ENCODE peak calls at places on chromosomes 6 and 20, in nine cellular contexts. S, T, W, O, G, A, Q, L and X are unnamed samples. For H3K36me3, the result is how much of the 10 kb centered on the place peaks cover.

GRCh38 chr6:87756858-87757257 is 54.8 kb upstream of the AKIRIN2 start:
- DNase-seq in O (no peak), T (no peak), L (no peak), A (no peak), S (no peak), W (no peak), G (peak), Q (peak), X (no peak)

GRCh38 chr6:45415315-45415714 is 37.6 kb upstream of the SUPT3H start:
- DNase-seq in O (no peak), L (no peak), Q (no peak), W (no peak), A (no peak), S (no peak), T (no peak), G (no peak), X (no peak)

GRCh38 chr6:159577564-159577963 is 115.5 kb downstream of the SOD2 start:
- DNase-seq in G (peak), T (no peak), S (no peak), W (no peak), Q (no peak), L (no peak), A (no peak), O (no peak), X (no peak)

GRCh38 chr6:36139431-36139830 is 9.1 kb downstream of the MAPK13 start:
- DNase-seq in W (no peak), O (peak), L (no peak), A (no peak), T (no peak), S (no peak), Q (no peak), G (no peak), X (peak)

GRCh38 chr6:150053450-150053849 is 15.5 kb downstream of the ULBP3 start:
- DNase-seq in A (no peak), W (no peak), L (no peak), O (no peak), T (no peak), Q (no peak), G (no peak), S (no peak), X (no peak)

GRCh38 chr6:167532410-167533294 is 207.8 kb downstream of the TTLL2 start:
- DNase-seq in G (no peak), O (no peak), A (no peak), Q (no peak), S (no peak), T (no peak), W (no peak), L (no peak), X (peak)

GRCh38 chr6:157219201-157220200 is 103.8 kb downstream of the TMEM242 start:
- DNase-seq in L (no peak), S (no peak), W (peak), T (no peak), O (no peak), A (no peak), G (peak), Q (no peak), X (no peak)

GRCh38 chr20:21323640-21324039 is 20.5 kb downstream of the XRN2 start:
- DNase-seq in A (no peak), O (no peak), W (no peak), L (no peak), S (no peak), Q (no peak), T (no peak), G (peak), X (no peak)

GRCh38 chr6:100138346-100139022 is 144.5 kb upstream of the MCHR2 start:
- DNase-seq in T (no peak), G (no peak), Q (no peak), A (no peak), S (no peak), L (no peak), W (no peak), O (no peak), X (no peak)

GRCh38 chr6:83138118-83138722 is 54.8 kb downstream of the PGM3 start:
- DNase-seq in Q (no peak), G (no peak), A (no peak), O (no peak), W (no peak), L (no peak), S (no peak), T (no peak), X (no peak)

GRCh38 chr6:136791296-136792065 is 796 bp downstream of the MAP3K5 start:
- DNase-seq in W (peak), L (peak), O (peak), A (peak), S (peak), T (peak), G (peak), Q (peak), X (peak)

GRCh38 chr6:33949877-33950831 is 146.4 kb upstream of the MLN start:
- DNase-seq in Q (no peak), W (peak), G (no peak), T (no peak), A (no peak), S (no peak), L (no peak), O (no peak), X (no peak)

GRCh38 chr6:57313711-57314471 is 3.5 kb upstream of the PRIM2 start:
- DNase-seq in Q (no peak), A (no peak), T (peak), G (peak), O (no peak), L (no peak), W (no peak), S (no peak), X (no peak)

GRCh38 chr6:111872521-111873177 is 603 bp downstream of the FYN start:
- DNase-seq in L (no peak), S (peak), T (peak), G (no peak), A (peak), O (peak), W (peak), Q (peak), X (peak)

GRCh38 chr6:31450736-31451135 is 47.2 kb upstream of the MICB start:
- DNase-seq in G (no peak), W (no peak), S (no peak), A (no peak), Q (no peak), O (no peak), T (no peak), L (no peak), X (no peak)

GRCh38 chr6:22765015-22765414 is 195.6 kb downstream of the HDGFL1 start:
- DNase-seq in S (no peak), Q (no peak), A (no peak), G (peak), O (no peak), L (no peak), T (no peak), W (no peak), X (no peak)

GRCh38 chr6:25277857-25278256 is 1.3 kb upstream of the CARMIL1 start:
- DNase-seq in Q (no peak), W (no peak), T (no peak), G (no peak), A (no peak), S (no peak), O (no peak), L (no peak), X (no peak)
- H3K4me3 ChIP-seq in Q (no peak), W (peak), T (no peak), G (no peak), A (no peak), S (no peak), O (no peak), L (no peak), X (no peak)

GRCh38 chr20:22507240-22507961 is 77.0 kb downstream of the FOXA2 start:
- DNase-seq in A (no peak), G (no peak), Q (no peak), W (no peak), T (no peak), L (no peak), S (peak), O (no peak), X (no peak)
- H3K36me3 ChIP-seq in A (under half), G (under half), Q (under half), W (under half), T (under half), L (under half), S (under half), O (under half), X (under half)

GRCh38 chr6:137801352-137802088 is 65.5 kb upstream of the TNFAIP3 start:
- DNase-seq in W (no peak), A (no peak), O (no peak), G (no peak), T (no peak), S (no peak), L (no peak), Q (no peak), X (no peak)

GRCh38 chr6:137798261-137798660 is 68.8 kb upstream of the TNFAIP3 start:
- DNase-seq in O (no peak), G (peak), W (no peak), T (no peak), S (no peak), A (no peak), Q (no peak), L (no peak), X (no peak)

GRCh38 chr6:137798846-137799245 is 68.2 kb upstream of the TNFAIP3 start:
- DNase-seq in W (no peak), T (no peak), S (no peak), G (peak), L (no peak), A (no peak), O (no peak), Q (no peak), X (no peak)

GRCh38 chr6:137800749-137801148 is 66.3 kb upstream of the TNFAIP3 start:
- DNase-seq in Q (no peak), W (no peak), T (no peak), L (no peak), S (no peak), O (no peak), G (no peak), A (no peak), X (no peak)

DNA sequence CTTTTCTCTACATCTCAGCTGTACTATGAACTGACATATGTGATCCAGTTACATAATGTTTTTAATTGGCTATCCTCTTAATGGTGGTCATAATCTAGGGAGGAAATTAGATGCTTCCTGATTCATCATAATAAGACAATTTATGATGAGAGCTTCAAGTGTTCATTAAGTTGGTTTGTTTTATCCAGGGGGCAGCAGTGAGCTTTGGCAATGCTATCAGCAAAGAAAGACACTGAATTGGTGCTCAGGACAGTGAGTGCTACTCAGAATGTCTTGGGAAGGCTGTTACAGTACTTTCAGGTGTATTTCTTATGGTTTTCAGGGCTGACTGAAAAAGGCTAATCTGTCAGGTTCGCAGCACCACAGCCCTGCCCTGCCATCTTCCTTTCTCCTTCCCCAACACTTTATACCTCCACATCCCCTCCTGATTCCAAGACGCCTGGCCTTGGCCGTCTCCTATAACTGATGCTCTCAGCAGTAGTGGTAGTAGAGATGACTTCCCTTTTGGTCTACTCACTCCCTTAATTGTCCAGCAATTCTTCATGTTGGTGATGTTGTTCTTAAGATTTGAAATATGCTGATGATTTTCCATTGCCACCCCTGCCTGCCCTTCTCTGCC is 67.0 kb upstream of the TNFAIP3 start:
- DNase-seq in Q (no peak), W (no peak), S (no peak), G (no peak), L (no peak), T (no peak), A (no peak), O (peak), X (peak)
- TF ChIP-seq CTCF in Q (peak), W (peak), S (peak), G (peak), L (peak), T (peak), A (peak), O (peak), X (peak)

GRCh38 chr6:42704937-42705374 is 17.4 kb downstream of the PRPH2 start:
- DNase-seq in O (no peak), L (no peak), W (no peak), A (no peak), Q (no peak), T (no peak), S (no peak), G (no peak), X (no peak)
- H3K4me3 ChIP-seq in O (no peak), L (no peak), W (no peak), A (no peak), Q (no peak), T (peak), S (no peak), G (no peak), X (no peak)

GRCh38 chr20:31551163-31551562 is 36.9 kb downstream of the HM13 start:
- DNase-seq in O (no peak), T (no peak), L (no peak), S (no peak), A (no peak), Q (no peak), W (no peak), G (no peak), X (no peak)
- H3K36me3 ChIP-seq in O (under half), T (under half), L (under half), S (under half), A (under half), Q (half or more), W (half or more), G (half or more), X (half or more)

GRCh38 chr6:79250107-79250514 is 15.6 kb upstream of the HMGN3 start:
- DNase-seq in W (no peak), S (no peak), L (no peak), O (no peak), G (no peak), T (no peak), Q (no peak), A (no peak), X (no peak)
- TF ChIP-seq CTCF in W (no peak), S (peak), L (no peak), O (no peak), G (no peak), T (no peak), Q (peak), A (no peak), X (peak)

GRCh38 chr6:132960720-132961119 is 146.4 kb downstream of the RPS12 start:
- DNase-seq in O (no peak), W (no peak), G (peak), Q (no peak), L (peak), A (no peak), T (no peak), S (no peak), X (no peak)
- H3K4me3 ChIP-seq in O (no peak), W (no peak), G (no peak), Q (no peak), L (no peak), A (no peak), T (no peak), S (no peak), X (no peak)

DNA sequence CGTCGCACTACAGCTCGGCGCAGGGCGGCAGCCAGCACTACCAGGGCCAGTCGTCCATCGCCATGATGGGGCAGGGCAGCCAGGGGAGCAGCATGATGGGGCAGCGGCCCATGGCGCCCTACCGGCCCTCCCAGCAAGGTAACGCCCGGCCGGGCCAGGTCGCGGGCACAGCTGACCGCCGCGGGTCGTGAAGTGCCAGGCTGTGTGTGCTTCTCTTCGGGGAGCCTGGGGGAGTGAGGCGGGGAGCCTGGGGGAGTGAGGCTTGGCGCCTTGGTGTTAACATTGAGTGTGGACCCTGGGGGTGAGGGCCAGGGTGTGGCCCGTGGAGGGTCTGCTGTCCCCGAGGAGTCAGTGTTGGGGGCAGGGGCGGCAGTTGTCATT is 19.4 kb upstream of the MTG2 start:
- DNase-seq in G (no peak), Q (no peak), L (no peak), A (no peak), O (no peak), S (no peak), W (no peak), T (no peak), X (no peak)
- H3K36me3 ChIP-seq in G (under half), Q (half or more), L (under half), A (under half), O (under half), S (under half), W (half or more), T (under half), X (half or more)